ENCODE peak calls at places on chromosomes 3 and 15, in nine cellular contexts. One of them, this sample, is unnamed.

GRCh38 chr3:76403556-76403955 is 618.2 kb upstream of the ZNF717 start:
- DNase-seq in sigmoid colon: no peak
- DNase-seq in HCT116: no peak
- DNase-seq in transverse colon: no peak
- DNase-seq in spleen: no peak
- DNase-seq in H1: no peak
- DNase-seq in stomach: no peak
- DNase-seq in esophagus muscularis mucosa: no peak
- DNase-seq in GM23338: no peak
- DNase-seq in this sample: no peak

GRCh38 chr15:33860749-33861148 is 107.5 kb upstream of the CHRM5 start:
- DNase-seq in sigmoid colon: no peak
- DNase-seq in HCT116: peak; percentile 13
- DNase-seq in transverse colon: no peak
- DNase-seq in spleen: no peak
- DNase-seq in H1: no peak
- DNase-seq in stomach: no peak
- DNase-seq in esophagus muscularis mucosa: peak; percentile 21
- DNase-seq in GM23338: no peak
- DNase-seq in this sample: peak; percentile 6

GRCh38 chr3:46693897-46694235 is 387 bp upstream of the ALS2CL start:
- DNase-seq in sigmoid colon: no peak
- DNase-seq in HCT116: no peak
- DNase-seq in transverse colon: peak; percentile 33
- DNase-seq in spleen: peak; percentile 87
- DNase-seq in H1: no peak
- DNase-seq in stomach: no peak
- DNase-seq in esophagus muscularis mucosa: no peak
- DNase-seq in GM23338: peak; percentile 36
- DNase-seq in this sample: peak; percentile 16

GRCh38 chr3:133949438-133949837 is 53.8 kb upstream of the RAB6B start:
- DNase-seq in sigmoid colon: no peak
- DNase-seq in HCT116: no peak
- DNase-seq in transverse colon: no peak
- DNase-seq in spleen: peak; percentile 22
- DNase-seq in H1: peak; percentile 27
- DNase-seq in stomach: no peak
- DNase-seq in esophagus muscularis mucosa: no peak
- DNase-seq in GM23338: peak; percentile 24
- DNase-seq in this sample: peak; percentile 88

GRCh38 chr3:176430244-176430893 is 766.9 kb downstream of the TBL1XR1 start:
- DNase-seq in sigmoid colon: no peak
- DNase-seq in HCT116: peak; percentile 34
- DNase-seq in transverse colon: no peak
- DNase-seq in spleen: no peak
- DNase-seq in H1: no peak
- DNase-seq in stomach: no peak
- DNase-seq in esophagus muscularis mucosa: no peak
- DNase-seq in GM23338: peak; percentile 68
- DNase-seq in this sample: peak; percentile 40

GRCh38 chr15:29451201-29451781 is 181.7 kb upstream of the NSMCE3 start:
- DNase-seq in sigmoid colon: no peak
- DNase-seq in HCT116: peak; percentile 7
- DNase-seq in transverse colon: no peak
- DNase-seq in spleen: no peak
- DNase-seq in H1: peak; percentile 41
- DNase-seq in stomach: no peak
- DNase-seq in esophagus muscularis mucosa: no peak
- DNase-seq in GM23338: peak; percentile 78
- DNase-seq in this sample: no peak

GRCh38 chr3:102129774-102130608 is 280.7 kb downstream of the NFKBIZ start:
- DNase-seq in sigmoid colon: peak; percentile 90
- DNase-seq in HCT116: peak; percentile 7
- DNase-seq in transverse colon: no peak
- DNase-seq in spleen: no peak
- DNase-seq in H1: no peak
- DNase-seq in stomach: no peak
- DNase-seq in esophagus muscularis mucosa: no peak
- DNase-seq in GM23338: no peak
- DNase-seq in this sample: peak; percentile 88

GRCh38 chr15:79582650-79583049 is 150.5 kb downstream of the MINAR1 start:
- DNase-seq in sigmoid colon: no peak
- DNase-seq in HCT116: no peak
- DNase-seq in transverse colon: no peak
- DNase-seq in spleen: no peak
- DNase-seq in H1: no peak
- DNase-seq in stomach: no peak
- DNase-seq in esophagus muscularis mucosa: no peak
- DNase-seq in GM23338: no peak
- DNase-seq in this sample: no peak

GRCh38 chr3:40237892-40238571 is 71.5 kb upstream of the EIF1B start:
- DNase-seq in sigmoid colon: no peak
- DNase-seq in HCT116: no peak
- DNase-seq in transverse colon: no peak
- DNase-seq in spleen: no peak
- DNase-seq in H1: peak; percentile 23
- DNase-seq in stomach: no peak
- DNase-seq in esophagus muscularis mucosa: no peak
- DNase-seq in GM23338: peak; percentile 73
- DNase-seq in this sample: no peak

GRCh38 chr3:14175383-14176037 is 2.9 kb downstream of the XPC start:
- DNase-seq in sigmoid colon: no peak
- DNase-seq in HCT116: no peak
- DNase-seq in transverse colon: no peak
- DNase-seq in spleen: no peak
- DNase-seq in H1: no peak
- DNase-seq in stomach: no peak
- DNase-seq in esophagus muscularis mucosa: no peak
- DNase-seq in GM23338: no peak
- DNase-seq in this sample: no peak

DNA sequence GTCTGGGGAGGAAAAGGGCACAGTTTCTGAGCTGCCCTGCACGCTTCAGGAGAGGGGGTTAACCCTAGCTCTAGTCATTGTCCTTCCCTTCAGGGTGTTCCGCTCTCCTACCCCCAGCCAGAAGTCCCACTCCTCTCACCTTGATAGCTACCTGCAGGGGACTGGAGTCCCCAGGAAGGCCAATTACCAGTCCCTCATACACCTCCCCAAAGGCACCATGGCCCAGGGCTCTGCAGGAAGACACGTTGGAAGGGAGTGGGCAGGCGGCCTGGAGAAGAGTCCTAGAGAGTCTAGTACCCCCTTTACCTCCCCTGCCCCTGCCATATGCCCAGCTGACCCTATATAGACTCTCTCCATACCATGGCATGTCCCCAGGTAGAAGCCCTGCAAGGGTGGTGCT is 7.9 kb downstream of the LTK start:
- DNase-seq in sigmoid colon: no peak
- DNase-seq in HCT116: no peak
- DNase-seq in transverse colon: no peak
- DNase-seq in spleen: no peak
- DNase-seq in H1: no peak
- DNase-seq in stomach: no peak
- DNase-seq in esophagus muscularis mucosa: no peak
- DNase-seq in GM23338: no peak
- DNase-seq in this sample: no peak
- H3K4me1 ChIP-seq in sigmoid colon: peaks cover 20% of the 10 kb centered on the region
- H3K4me1 ChIP-seq in HCT116: peaks cover 13% of the 10 kb centered on the region
- H3K4me1 ChIP-seq in transverse colon: peaks cover 9% of the 10 kb centered on the region
- H3K4me1 ChIP-seq in spleen: peaks cover 29% of the 10 kb centered on the region
- H3K4me1 ChIP-seq in H1: peaks cover 15% of the 10 kb centered on the region
- H3K4me1 ChIP-seq in stomach: peaks cover 28% of the 10 kb centered on the region
- H3K4me1 ChIP-seq in esophagus muscularis mucosa: peaks cover 24% of the 10 kb centered on the region
- H3K4me1 ChIP-seq in GM23338: peaks cover 13% of the 10 kb centered on the region
- H3K4me1 ChIP-seq in this sample: peaks cover 15% of the 10 kb centered on the region

GRCh38 chr3:195031574-195032003 is 239.4 kb downstream of the XXYLT1 start:
- DNase-seq in sigmoid colon: no peak
- DNase-seq in HCT116: no peak
- DNase-seq in transverse colon: no peak
- DNase-seq in spleen: no peak
- DNase-seq in H1: no peak
- DNase-seq in stomach: no peak
- DNase-seq in esophagus muscularis mucosa: no peak
- DNase-seq in GM23338: no peak
- DNase-seq in this sample: peak; percentile 87

GRCh38 chr3:195032106-195032759 is 238.7 kb downstream of the XXYLT1 start:
- DNase-seq in sigmoid colon: no peak
- DNase-seq in HCT116: no peak
- DNase-seq in transverse colon: no peak
- DNase-seq in spleen: no peak
- DNase-seq in H1: no peak
- DNase-seq in stomach: no peak
- DNase-seq in esophagus muscularis mucosa: no peak
- DNase-seq in GM23338: no peak
- DNase-seq in this sample: no peak

GRCh38 chr3:195032955-195033354 is 238.0 kb downstream of the XXYLT1 start:
- DNase-seq in sigmoid colon: no peak
- DNase-seq in HCT116: no peak
- DNase-seq in transverse colon: no peak
- DNase-seq in spleen: no peak
- DNase-seq in H1: no peak
- DNase-seq in stomach: no peak
- DNase-seq in esophagus muscularis mucosa: no peak
- DNase-seq in GM23338: no peak
- DNase-seq in this sample: no peak

GRCh38 chr3:195028877-195029606 is 241.9 kb downstream of the XXYLT1 start:
- DNase-seq in sigmoid colon: no peak
- DNase-seq in HCT116: no peak
- DNase-seq in transverse colon: no peak
- DNase-seq in spleen: no peak
- DNase-seq in H1: no peak
- DNase-seq in stomach: peak; percentile 40
- DNase-seq in esophagus muscularis mucosa: no peak
- DNase-seq in GM23338: no peak
- DNase-seq in this sample: peak; percentile 88

DNA sequence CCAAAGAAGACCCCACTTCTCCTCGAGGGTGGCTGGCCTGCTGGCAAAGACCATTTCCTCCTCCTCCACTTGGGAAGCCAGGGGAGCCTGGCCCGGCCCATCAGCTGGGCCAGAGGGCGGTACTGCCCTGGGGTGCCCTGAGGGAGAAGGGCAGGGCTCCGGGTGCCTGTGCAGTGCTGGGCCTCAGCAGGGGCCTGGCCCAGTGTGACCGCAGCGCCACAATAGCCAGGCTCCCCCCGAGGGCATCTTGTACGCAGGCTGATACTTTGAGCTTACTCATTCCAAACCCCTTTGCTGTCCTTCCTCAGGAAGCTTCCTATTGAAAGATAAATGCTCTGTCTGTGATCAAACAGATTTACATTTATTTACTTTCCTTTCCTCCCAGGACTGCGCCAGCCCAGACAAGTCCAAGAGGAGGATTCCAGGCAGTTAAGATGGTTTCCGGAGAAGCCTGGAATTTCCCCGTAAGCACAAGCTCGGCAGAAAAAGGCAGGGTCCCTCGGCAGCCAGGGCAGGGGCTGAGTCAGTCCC is 240.1 kb downstream of the XXYLT1 start:
- DNase-seq in sigmoid colon: no peak
- DNase-seq in HCT116: no peak
- DNase-seq in transverse colon: no peak
- DNase-seq in spleen: no peak
- DNase-seq in H1: no peak
- DNase-seq in stomach: no peak
- DNase-seq in esophagus muscularis mucosa: no peak
- DNase-seq in GM23338: no peak
- DNase-seq in this sample: peak; percentile 95
- TF ChIP-seq POLR2AphosphoS5 in sigmoid colon: no peak
- TF ChIP-seq POLR2AphosphoS5 in HCT116: no peak
- TF ChIP-seq POLR2AphosphoS5 in transverse colon: no peak
- TF ChIP-seq POLR2AphosphoS5 in spleen: peak; percentile 69
- TF ChIP-seq POLR2AphosphoS5 in H1: no peak
- TF ChIP-seq POLR2AphosphoS5 in stomach: no peak
- TF ChIP-seq POLR2AphosphoS5 in esophagus muscularis mucosa: no peak
- TF ChIP-seq POLR2AphosphoS5 in GM23338: no peak
- TF ChIP-seq POLR2AphosphoS5 in this sample: peak; percentile 97

DNA sequence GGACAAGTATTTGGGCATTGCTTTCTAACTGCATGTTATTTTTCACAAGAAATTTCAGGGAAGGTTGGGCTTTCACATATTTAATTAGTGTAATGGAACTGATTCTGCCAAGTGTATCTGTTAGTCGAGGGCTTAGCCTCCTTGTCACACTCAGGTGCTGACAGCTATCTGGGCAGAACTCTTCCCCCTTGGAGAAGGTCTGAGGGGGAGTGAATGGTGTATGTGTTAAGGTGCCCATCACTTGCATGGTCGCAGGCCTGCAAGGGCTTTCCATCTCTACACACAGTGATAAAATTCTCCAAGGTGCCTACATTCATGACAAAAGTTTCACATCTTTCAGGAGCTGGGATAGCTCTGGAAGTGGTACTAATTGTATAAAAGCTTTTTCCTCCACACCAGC is 97.6 kb upstream of the ICE2 start:
- DNase-seq in sigmoid colon: no peak
- DNase-seq in HCT116: no peak
- DNase-seq in transverse colon: no peak
- DNase-seq in spleen: no peak
- DNase-seq in H1: no peak
- DNase-seq in stomach: no peak
- DNase-seq in esophagus muscularis mucosa: no peak
- DNase-seq in GM23338: no peak
- DNase-seq in this sample: no peak
- H3K4me1 ChIP-seq in sigmoid colon: peaks cover 13% of the 10 kb centered on the region
- H3K4me1 ChIP-seq in HCT116: no peaks in the 10 kb centered on the region
- H3K4me1 ChIP-seq in transverse colon: peaks cover 5% of the 10 kb centered on the region
- H3K4me1 ChIP-seq in spleen: peaks cover 66% of the 10 kb centered on the region
- H3K4me1 ChIP-seq in H1: peaks cover 13% of the 10 kb centered on the region
- H3K4me1 ChIP-seq in stomach: no peaks in the 10 kb centered on the region
- H3K4me1 ChIP-seq in esophagus muscularis mucosa: peaks cover 83% of the 10 kb centered on the region
- H3K4me1 ChIP-seq in GM23338: peaks cover 42% of the 10 kb centered on the region
- H3K4me1 ChIP-seq in this sample: no peaks in the 10 kb centered on the region

GRCh38 chr3:7867587-7867986 is 634.0 kb upstream of the LMCD1 start:
- DNase-seq in sigmoid colon: no peak
- DNase-seq in HCT116: no peak
- DNase-seq in transverse colon: no peak
- DNase-seq in spleen: no peak
- DNase-seq in H1: no peak
- DNase-seq in stomach: no peak
- DNase-seq in esophagus muscularis mucosa: no peak
- DNase-seq in GM23338: no peak
- DNase-seq in this sample: no peak

GRCh38 chr3:7876741-7877297 is 624.8 kb upstream of the LMCD1 start:
- DNase-seq in sigmoid colon: no peak
- DNase-seq in HCT116: peak; percentile 97
- DNase-seq in transverse colon: no peak
- DNase-seq in spleen: no peak
- DNase-seq in H1: no peak
- DNase-seq in stomach: no peak
- DNase-seq in esophagus muscularis mucosa: no peak
- DNase-seq in GM23338: no peak
- DNase-seq in this sample: peak; percentile 92

GRCh38 chr3:7875858-7876442 is 625.7 kb upstream of the LMCD1 start:
- DNase-seq in sigmoid colon: no peak
- DNase-seq in HCT116: peak; percentile 79
- DNase-seq in transverse colon: no peak
- DNase-seq in spleen: no peak
- DNase-seq in H1: no peak
- DNase-seq in stomach: no peak
- DNase-seq in esophagus muscularis mucosa: no peak
- DNase-seq in GM23338: no peak
- DNase-seq in this sample: peak; percentile 74

GRCh38 chr3:7874116-7874515 is 627.5 kb upstream of the LMCD1 start:
- DNase-seq in sigmoid colon: no peak
- DNase-seq in HCT116: peak; percentile 51
- DNase-seq in transverse colon: no peak
- DNase-seq in spleen: no peak
- DNase-seq in H1: no peak
- DNase-seq in stomach: no peak
- DNase-seq in esophagus muscularis mucosa: no peak
- DNase-seq in GM23338: no peak
- DNase-seq in this sample: peak; percentile 44

GRCh38 chr3:7871161-7871560 is 630.5 kb upstream of the LMCD1 start:
- DNase-seq in sigmoid colon: no peak
- DNase-seq in HCT116: no peak
- DNase-seq in transverse colon: no peak
- DNase-seq in spleen: no peak
- DNase-seq in H1: no peak
- DNase-seq in stomach: no peak
- DNase-seq in esophagus muscularis mucosa: no peak
- DNase-seq in GM23338: no peak
- DNase-seq in this sample: no peak
- TF ChIP-seq POLR2AphosphoS5 in sigmoid colon: no peak
- TF ChIP-seq POLR2AphosphoS5 in HCT116: no peak
- TF ChIP-seq POLR2AphosphoS5 in transverse colon: no peak
- TF ChIP-seq POLR2AphosphoS5 in spleen: no peak
- TF ChIP-seq POLR2AphosphoS5 in H1: no peak
- TF ChIP-seq POLR2AphosphoS5 in stomach: no peak
- TF ChIP-seq POLR2AphosphoS5 in esophagus muscularis mucosa: no peak
- TF ChIP-seq POLR2AphosphoS5 in GM23338: no peak
- TF ChIP-seq POLR2AphosphoS5 in this sample: no peak

This sample was measured in endothelial cell of umbilical vein.